ENCODE peak calls at places on chromosomes 4 and X, in four cellular contexts. U is HAP-1, R is T-helper 9 cell, V is fibroblast of pulmonary artery. I is an unnamed sample.
A peak's percentile ranks its signal among the peaks of the same experiment; 100 is the strongest.

GRCh38 chrX:24498975-24499374 is 33.9 kb downstream of the PDK3 start:
- DNase-seq in R (no peak), U (no peak), V (peak; percentile 28), I (no peak)

GRCh38 chr4:100948911-100949310 is 398.4 kb downstream of the PPP3CA start:
- DNase-seq in R (no peak), U (no peak), V (no peak), I (no peak)

GRCh38 chrX:154761977-154762528 is 611 bp upstream of the DKC1 start:
- DNase-seq in V (no peak), U (no peak), R (no peak), I (no peak)

GRCh38 chr4:99945718-99946345 is 586 bp downstream of the DNAJB14 start:
- DNase-seq in U (peak; percentile 48), R (no peak), V (peak; percentile 29), I (no peak)

GRCh38 chrX:133776072-133776471 is 209.3 kb downstream of the GPC3 start:
- DNase-seq in R (peak; percentile 23), U (peak; percentile 81), V (no peak), I (peak; percentile 10)

GRCh38 chr4:76758290-76758882 is 139.6 kb downstream of the SOWAHB start:
- DNase-seq in U (peak; percentile 59), R (no peak), V (peak; percentile 91), I (peak; percentile 80)

GRCh38 chrX:7133036-7133412 is 14.5 kb upstream of the STS start:
- DNase-seq in V (peak; percentile 41), R (no peak), U (no peak), I (no peak)

GRCh38 chr4:151227731-151228130 is 49.2 kb upstream of the PRSS48 start:
- DNase-seq in R (no peak), U (no peak), V (peak; percentile 97), I (peak; percentile 96)

GRCh38 chrX:13029831-13030771 is 14.3 kb downstream of the FAM9C start:
- DNase-seq in U (peak; percentile 85), R (no peak), V (peak; percentile 29), I (no peak)

GRCh38 chrX:46327229-46328081 is 217.8 kb downstream of the ZNF674 start:
- DNase-seq in U (peak; percentile 86), V (peak; percentile 55), R (no peak), I (peak; percentile 5)

GRCh38 chr4:188091-188490 is 63.8 kb downstream of the ZNF718 start:
- DNase-seq in R (no peak), V (no peak), U (no peak), I (no peak)

GRCh38 chr4:34181311-34181808 is 2063.0 kb downstream of the ARAP2 start:
- DNase-seq in V (peak; percentile 94), R (no peak), U (no peak), I (peak; percentile 32)

GRCh38 chr4:125368684-125369083 is 53.9 kb downstream of the FAT4 start:
- DNase-seq in V (peak; percentile 87), R (no peak), U (no peak), I (peak; percentile 84)

GRCh38 chr4:149500806-149501205 is 314.8 kb downstream of the IQCM start:
- DNase-seq in R (no peak), U (no peak), V (no peak), I (no peak)

GRCh38 chr4:164731827-164732474 is 22.0 kb upstream of the SMIM31 start:
- DNase-seq in R (peak; percentile 31), V (peak; percentile 56), U (peak; percentile 80), I (peak; percentile 49)

GRCh38 chr4:160299608-160300007 is 1196.7 kb downstream of the RAPGEF2 start:
- DNase-seq in R (no peak), V (no peak), U (no peak), I (no peak)

GRCh38 chr4:7247946-7248345 is 55.6 kb downstream of the SORCS2 start:
- DNase-seq in R (no peak), V (no peak), U (no peak), I (no peak)

GRCh38 chrX:106802388-106803275 is at the start of gene TBC1D8B:
- DNase-seq in V (peak; percentile 93), R (no peak), U (peak; percentile 90), I (peak; percentile 89)

GRCh38 chr4:54741161-54741560 is 83.4 kb downstream of the KIT start:
- DNase-seq in V (no peak), R (no peak), U (peak; percentile 15), I (no peak)

GRCh38 chr4:77905651-77906263 is 43.1 kb downstream of the MRPL1 start:
- DNase-seq in U (no peak), R (no peak), V (no peak), I (no peak)

GRCh38 chr4:20386001-20386740 is 134.5 kb downstream of the SLIT2 start:
- DNase-seq in U (no peak), V (no peak), R (no peak), I (no peak)

GRCh38 chr4:101349346-101350064 is 2.2 kb upstream of the PPP3CA start:
- DNase-seq in R (no peak), U (no peak), V (peak; percentile 50), I (no peak)

GRCh38 chr4:5711479-5712184 is 631 bp downstream of the EVC start:
- DNase-seq in V (peak; percentile 42), U (peak; percentile 53), R (no peak), I (peak; percentile 51)

GRCh38 chr4:114598191-114599121 is at the start of gene UGT8:
- DNase-seq in R (no peak), V (peak; percentile 6), U (no peak), I (no peak)

GRCh38 chr4:2259541-2260267 is 2.2 kb downstream of the MXD4 start:
- DNase-seq in V (no peak), R (no peak), U (peak; percentile 3), I (no peak)

GRCh38 chrX:10177620-10178019 is 20.8 kb downstream of the CLCN4 start:
- DNase-seq in V (peak; percentile 23), U (no peak), R (no peak), I (no peak)

GRCh38 chr4:32192363-32192762 is 1472.2 kb downstream of the PCDH7 start:
- DNase-seq in V (no peak), R (no peak), U (no peak), I (no peak)

GRCh38 chrX:43333543-43333942 is 322.6 kb upstream of the MAOA start:
- DNase-seq in U (no peak), R (no peak), V (peak; percentile 5), I (no peak)

GRCh38 chrX:39850630-39851152 is 247.1 kb downstream of the BCOR start:
- DNase-seq in R (no peak), U (peak; percentile 29), V (peak; percentile 69), I (peak; percentile 28)

GRCh38 chrX:139692506-139692849 is 15.5 kb downstream of the MCF2 start:
- DNase-seq in V (no peak), U (no peak), R (no peak), I (no peak)

I was measured in brain microvascular endothelial cell.